ENCODE peak calls at places on chromosomes 3 and 15, in ten cellular contexts. C is neuronal stem cell; L is lung; K is A549; H is CD8-positive, alpha-beta memory T cell; E is left ventricle myocardium inferior; T is pancreas; X is fibroblast of lung; Z is sigmoid colon; J is heart left ventricle. M is an unnamed sample.
A peak's percentile ranks its signal among the peaks of the same experiment; 100 is the strongest.

GRCh38 chr3:158532099-158532734 is 38.8 kb upstream of the MLF1 start:
- DNase-seq in C (peak; percentile 5), L (no peak), K (peak; percentile 71), H (no peak), E (no peak), T (no peak), X (peak; percentile 42), Z (no peak), J (no peak), M (no peak)

GRCh38 chr3:80263260-80263659 is 495.5 kb upstream of the ROBO1 start:
- DNase-seq in C (no peak), L (no peak), K (no peak), H (no peak), E (no peak), T (no peak), X (peak; percentile 24), Z (no peak), J (no peak), M (no peak)

GRCh38 chr3:73623996-73624362 is 762 bp downstream of the PDZRN3 start:
- DNase-seq in C (no peak), L (no peak), K (no peak), H (no peak), E (peak; percentile 52), T (peak; percentile 36), X (peak; percentile 78), Z (peak; percentile 77), J (peak; percentile 78), M (no peak)

GRCh38 chr3:65785065-65785645 is 253.6 kb downstream of the MAGI1 start:
- DNase-seq in C (peak; percentile 43), L (no peak), K (peak; percentile 55), H (no peak), E (no peak), T (no peak), X (peak; percentile 68), Z (no peak), J (no peak), M (no peak)

GRCh38 chr3:60720696-60721228 is 530.5 kb downstream of the FHIT start:
- DNase-seq in C (no peak), L (no peak), K (no peak), H (no peak), E (no peak), T (no peak), X (peak; percentile 80), Z (no peak), J (no peak), M (no peak)

GRCh38 chr3:7573330-7573729 is 712.4 kb downstream of the GRM7 start:
- DNase-seq in C (no peak), L (no peak), K (no peak), H (no peak), E (no peak), T (no peak), X (peak; percentile 50), Z (no peak), J (no peak), M (no peak)

GRCh38 chr15:89587955-89588354 is 12.7 kb downstream of the TICRR start:
- DNase-seq in C (no peak), L (no peak), K (no peak), H (no peak), E (no peak), T (no peak), X (peak; percentile 67), Z (no peak), J (no peak), M (no peak)

GRCh38 chr3:149507491-149508324 is 33.2 kb downstream of the TM4SF4 start:
- DNase-seq in C (no peak), L (peak; percentile 50), K (no peak), H (no peak), E (no peak), T (no peak), X (peak; percentile 67), Z (no peak), J (no peak), M (no peak)

GRCh38 chr15:45378913-45379262 is 544 bp upstream of the GATM start:
- DNase-seq in C (no peak), L (no peak), K (no peak), H (no peak), E (no peak), T (peak; percentile 88), X (no peak), Z (no peak), J (no peak), M (no peak)

GRCh38 chr15:89399070-89399389 is 64.4 kb upstream of the POLG start:
- DNase-seq in C (no peak), L (no peak), K (no peak), H (no peak), E (no peak), T (no peak), X (no peak), Z (no peak), J (no peak), M (no peak)

GRCh38 chr15:99732711-99733267 is 448 bp downstream of the LYSMD4 start:
- DNase-seq in C (no peak), L (no peak), K (no peak), H (no peak), E (peak; percentile 35), T (no peak), X (no peak), Z (peak; percentile 79), J (peak; percentile 80), M (peak; percentile 21)

GRCh38 chr3:113659121-113659531 is 37.3 kb downstream of the USF3 start:
- DNase-seq in C (no peak), L (no peak), K (no peak), H (no peak), E (no peak), T (no peak), X (no peak), Z (no peak), J (no peak), M (no peak)

GRCh38 chr3:48952510-48953118 is 34.0 kb downstream of the ARIH2 start:
- DNase-seq in C (no peak), L (peak; percentile 33), K (peak; percentile 19), H (peak; percentile 32), E (no peak), T (peak; percentile 13), X (no peak), Z (no peak), J (no peak), M (peak; percentile 20)

GRCh38 chr3:12170207-12170606 is 11.5 kb upstream of the TIMP4 start:
- DNase-seq in C (no peak), L (no peak), K (no peak), H (no peak), E (no peak), T (no peak), X (peak; percentile 62), Z (peak; percentile 62), J (no peak), M (no peak)

GRCh38 chr3:33006081-33006480 is 54.6 kb downstream of the CCR4 start:
- DNase-seq in C (no peak), L (no peak), K (no peak), H (no peak), E (no peak), T (no peak), X (no peak), Z (no peak), J (no peak), M (peak; percentile 61)

GRCh38 chr3:69869021-69869420 is 129.8 kb downstream of the MITF start:
- DNase-seq in C (no peak), L (no peak), K (peak; percentile 52), H (no peak), E (no peak), T (no peak), X (no peak), Z (no peak), J (no peak), M (no peak)

GRCh38 chr3:5016218-5017161 is 37.3 kb downstream of the BHLHE40 start:
- DNase-seq in C (no peak), L (peak; percentile 54), K (peak; percentile 95), H (peak; percentile 14), E (no peak), T (peak; percentile 16), X (peak; percentile 79), Z (no peak), J (no peak), M (peak; percentile 31)

GRCh38 chr15:53036641-53037040 is 246.5 kb upstream of the ONECUT1 start:
- DNase-seq in C (no peak), L (no peak), K (no peak), H (no peak), E (no peak), T (no peak), X (no peak), Z (no peak), J (no peak), M (no peak)

GRCh38 chr3:38662544-38662943 is 13.1 kb upstream of the SCN5A start:
- DNase-seq in C (no peak), L (no peak), K (peak; percentile 64), H (no peak), E (no peak), T (no peak), X (peak; percentile 16), Z (no peak), J (no peak), M (no peak)

GRCh38 chr3:53844262-53845102 is 1.7 kb downstream of the CHDH start:
- DNase-seq in C (no peak), L (no peak), K (no peak), H (no peak), E (no peak), T (peak; percentile 26), X (no peak), Z (no peak), J (no peak), M (no peak)

GRCh38 chr3:128392812-128393544 is 73.7 kb downstream of the DNAJB8 start:
- DNase-seq in C (no peak), L (no peak), K (no peak), H (no peak), E (no peak), T (peak; percentile 77), X (no peak), Z (no peak), J (no peak), M (no peak)

GRCh38 chr3:136901391-136901790 is 39.4 kb downstream of the NCK1 start:
- DNase-seq in C (no peak), L (no peak), K (no peak), H (no peak), E (no peak), T (no peak), X (no peak), Z (no peak), J (no peak), M (no peak)
- H3K9me3 ChIP-seq in C (peaks cover 24% of the 10 kb centered on the region), L (no peaks in the 10 kb centered on the region), K (peaks cover 12% of the 10 kb centered on the region), H (peaks cover 6% of the 10 kb centered on the region), E (peaks cover 34% of the 10 kb centered on the region), T (peaks cover 4% of the 10 kb centered on the region), X (no peaks in the 10 kb centered on the region), Z (peaks cover 7% of the 10 kb centered on the region), J (peaks cover 38% of the 10 kb centered on the region), M (no peaks in the 10 kb centered on the region)

GRCh38 chr3:58038675-58039302 is 30.6 kb downstream of the FLNB start:
- DNase-seq in C (no peak), L (no peak), K (no peak), H (no peak), E (no peak), T (no peak), X (peak; percentile 58), Z (peak; percentile 42), J (no peak), M (no peak)
- H3K9me3 ChIP-seq in C (no peaks in the 10 kb centered on the region), L (no peaks in the 10 kb centered on the region), K (no peaks in the 10 kb centered on the region), H (no peaks in the 10 kb centered on the region), E (no peaks in the 10 kb centered on the region), T (no peaks in the 10 kb centered on the region), X (no peaks in the 10 kb centered on the region), Z (no peaks in the 10 kb centered on the region), J (no peaks in the 10 kb centered on the region), M (no peaks in the 10 kb centered on the region)

GRCh38 chr15:21261396-21261964 is 178.8 kb downstream of the POTEB3 start:
- DNase-seq in C (no peak), L (no peak), K (peak; percentile 0), H (no peak), E (peak; percentile 22), T (no peak), X (no peak), Z (peak; percentile 65), J (peak; percentile 65), M (no peak)
- H3K9me3 ChIP-seq in C (no peaks in the 10 kb centered on the region), L (peaks cover 2% of the 10 kb centered on the region), K (peaks cover 30% of the 10 kb centered on the region), H (no peaks in the 10 kb centered on the region), E (no peaks in the 10 kb centered on the region), T (no peaks in the 10 kb centered on the region), X (no peaks in the 10 kb centered on the region), Z (no peaks in the 10 kb centered on the region), J (no peaks in the 10 kb centered on the region), M (no peaks in the 10 kb centered on the region)

GRCh38 chr3:142057331-142057725 is 92.0 kb downstream of the TFDP2 start:
- DNase-seq in C (no peak), L (no peak), K (no peak), H (no peak), E (no peak), T (no peak), X (peak; percentile 6), Z (no peak), J (no peak), M (no peak)
- H3K9me3 ChIP-seq in C (peaks cover 11% of the 10 kb centered on the region), L (no peaks in the 10 kb centered on the region), K (no peaks in the 10 kb centered on the region), H (no peaks in the 10 kb centered on the region), E (no peaks in the 10 kb centered on the region), T (no peaks in the 10 kb centered on the region), X (no peaks in the 10 kb centered on the region), Z (no peaks in the 10 kb centered on the region), J (peaks cover 6% of the 10 kb centered on the region), M (no peaks in the 10 kb centered on the region)